ENCODE peak calls at places on chromosomes 7 and 10, in ten cellular contexts. One of them, this sample, is unnamed.

GRCh38 chr7:101860316-101861222 is 43.1 kb downstream of the CUX1 start:
- DNase-seq in AG09309: no peak
- DNase-seq in right lobe of liver: no peak
- DNase-seq in fibroblast of villous mesenchyme: no peak
- DNase-seq in AG04450: no peak
- DNase-seq in PC-3: no peak
- DNase-seq in hepatocyte: no peak
- DNase-seq in thyroid gland: no peak
- DNase-seq in lower lobe of right lung: no peak
- DNase-seq in left ventricle myocardium inferior: no peak
- DNase-seq in this sample: no peak

GRCh38 chr7:47844311-47844710 is 104.0 kb downstream of the PKD1L1 start:
- DNase-seq in AG09309: no peak
- DNase-seq in right lobe of liver: no peak
- DNase-seq in fibroblast of villous mesenchyme: no peak
- DNase-seq in AG04450: no peak
- DNase-seq in PC-3: peak
- DNase-seq in hepatocyte: no peak
- DNase-seq in thyroid gland: no peak
- DNase-seq in lower lobe of right lung: no peak
- DNase-seq in left ventricle myocardium inferior: no peak
- DNase-seq in this sample: no peak

GRCh38 chr10:105963450-105963849 is 1201.1 kb downstream of the SORCS1 start:
- DNase-seq in AG09309: no peak
- DNase-seq in right lobe of liver: no peak
- DNase-seq in fibroblast of villous mesenchyme: peak
- DNase-seq in AG04450: no peak
- DNase-seq in PC-3: no peak
- DNase-seq in hepatocyte: no peak
- DNase-seq in thyroid gland: no peak
- DNase-seq in lower lobe of right lung: no peak
- DNase-seq in left ventricle myocardium inferior: no peak
- DNase-seq in this sample: no peak

GRCh38 chr7:44460325-44460724 is 30.1 kb downstream of the NUDCD3 start:
- DNase-seq in AG09309: no peak
- DNase-seq in right lobe of liver: no peak
- DNase-seq in fibroblast of villous mesenchyme: no peak
- DNase-seq in AG04450: no peak
- DNase-seq in PC-3: no peak
- DNase-seq in hepatocyte: no peak
- DNase-seq in thyroid gland: no peak
- DNase-seq in lower lobe of right lung: no peak
- DNase-seq in left ventricle myocardium inferior: no peak
- DNase-seq in this sample: no peak

GRCh38 chr10:70903262-70903921 is 15.0 kb upstream of the PCBD1 start:
- DNase-seq in AG09309: no peak
- DNase-seq in right lobe of liver: peak
- DNase-seq in fibroblast of villous mesenchyme: peak
- DNase-seq in AG04450: peak
- DNase-seq in PC-3: peak
- DNase-seq in hepatocyte: peak
- DNase-seq in thyroid gland: peak
- DNase-seq in lower lobe of right lung: no peak
- DNase-seq in left ventricle myocardium inferior: peak
- DNase-seq in this sample: peak

GRCh38 chr10:5117021-5117420 is 22.8 kb downstream of the AKR1C3 start:
- DNase-seq in AG09309: no peak
- DNase-seq in right lobe of liver: no peak
- DNase-seq in fibroblast of villous mesenchyme: no peak
- DNase-seq in AG04450: no peak
- DNase-seq in PC-3: no peak
- DNase-seq in hepatocyte: no peak
- DNase-seq in thyroid gland: no peak
- DNase-seq in lower lobe of right lung: no peak
- DNase-seq in left ventricle myocardium inferior: no peak
- DNase-seq in this sample: no peak

GRCh38 chr10:3893102-3893473 is 108.1 kb upstream of the KLF6 start:
- DNase-seq in AG09309: no peak
- DNase-seq in right lobe of liver: no peak
- DNase-seq in fibroblast of villous mesenchyme: no peak
- DNase-seq in AG04450: no peak
- DNase-seq in PC-3: no peak
- DNase-seq in hepatocyte: no peak
- DNase-seq in thyroid gland: no peak
- DNase-seq in lower lobe of right lung: no peak
- DNase-seq in left ventricle myocardium inferior: no peak
- DNase-seq in this sample: no peak

GRCh38 chr10:3755440-3756359 is 29.3 kb downstream of the KLF6 start:
- DNase-seq in AG09309: no peak
- DNase-seq in right lobe of liver: peak
- DNase-seq in fibroblast of villous mesenchyme: peak
- DNase-seq in AG04450: no peak
- DNase-seq in PC-3: peak
- DNase-seq in hepatocyte: peak
- DNase-seq in thyroid gland: no peak
- DNase-seq in lower lobe of right lung: no peak
- DNase-seq in left ventricle myocardium inferior: no peak
- DNase-seq in this sample: no peak

GRCh38 chr7:21243265-21243664 is 184.6 kb upstream of the SP4 start:
- DNase-seq in AG09309: no peak
- DNase-seq in right lobe of liver: no peak
- DNase-seq in fibroblast of villous mesenchyme: no peak
- DNase-seq in AG04450: no peak
- DNase-seq in PC-3: no peak
- DNase-seq in hepatocyte: no peak
- DNase-seq in thyroid gland: no peak
- DNase-seq in lower lobe of right lung: no peak
- DNase-seq in left ventricle myocardium inferior: no peak
- DNase-seq in this sample: no peak

GRCh38 chr10:9656386-9656785 is 1361.3 kb upstream of the CELF2 start:
- DNase-seq in AG09309: no peak
- DNase-seq in right lobe of liver: no peak
- DNase-seq in fibroblast of villous mesenchyme: no peak
- DNase-seq in AG04450: no peak
- DNase-seq in PC-3: no peak
- DNase-seq in hepatocyte: no peak
- DNase-seq in thyroid gland: no peak
- DNase-seq in lower lobe of right lung: no peak
- DNase-seq in left ventricle myocardium inferior: no peak
- DNase-seq in this sample: no peak

GRCh38 chr10:73860050-73860491 is 14.3 kb downstream of the CAMK2G start:
- DNase-seq in AG09309: no peak
- DNase-seq in right lobe of liver: no peak
- DNase-seq in fibroblast of villous mesenchyme: no peak
- DNase-seq in AG04450: no peak
- DNase-seq in PC-3: no peak
- DNase-seq in hepatocyte: no peak
- DNase-seq in thyroid gland: no peak
- DNase-seq in lower lobe of right lung: no peak
- DNase-seq in left ventricle myocardium inferior: no peak
- DNase-seq in this sample: no peak

GRCh38 chr7:75732764-75733630 is 5.7 kb downstream of the HIP1 start:
- DNase-seq in AG09309: peak
- DNase-seq in right lobe of liver: no peak
- DNase-seq in fibroblast of villous mesenchyme: peak
- DNase-seq in AG04450: no peak
- DNase-seq in PC-3: peak
- DNase-seq in hepatocyte: peak
- DNase-seq in thyroid gland: no peak
- DNase-seq in lower lobe of right lung: no peak
- DNase-seq in left ventricle myocardium inferior: no peak
- DNase-seq in this sample: peak

GRCh38 chr7:137169282-137169698 is 174.2 kb downstream of the PTN start:
- DNase-seq in AG09309: peak
- DNase-seq in right lobe of liver: peak
- DNase-seq in fibroblast of villous mesenchyme: peak
- DNase-seq in AG04450: peak
- DNase-seq in PC-3: peak
- DNase-seq in hepatocyte: peak
- DNase-seq in thyroid gland: peak
- DNase-seq in lower lobe of right lung: no peak
- DNase-seq in left ventricle myocardium inferior: peak
- DNase-seq in this sample: peak

GRCh38 chr10:30897547-30897946 is 134.1 kb downstream of the ZNF438 start:
- DNase-seq in AG09309: no peak
- DNase-seq in right lobe of liver: no peak
- DNase-seq in fibroblast of villous mesenchyme: no peak
- DNase-seq in AG04450: no peak
- DNase-seq in PC-3: no peak
- DNase-seq in hepatocyte: no peak
- DNase-seq in thyroid gland: no peak
- DNase-seq in lower lobe of right lung: no peak
- DNase-seq in left ventricle myocardium inferior: no peak
- DNase-seq in this sample: no peak

GRCh38 chr7:157269341-157270059 is 67.3 kb upstream of the DNAJB6 start:
- DNase-seq in AG09309: no peak
- DNase-seq in right lobe of liver: no peak
- DNase-seq in fibroblast of villous mesenchyme: peak
- DNase-seq in AG04450: no peak
- DNase-seq in PC-3: no peak
- DNase-seq in hepatocyte: no peak
- DNase-seq in thyroid gland: no peak
- DNase-seq in lower lobe of right lung: no peak
- DNase-seq in left ventricle myocardium inferior: no peak
- DNase-seq in this sample: no peak

GRCh38 chr7:108497082-108497725 is 28.7 kb downstream of the PNPLA8 start:
- DNase-seq in AG09309: no peak
- DNase-seq in right lobe of liver: no peak
- DNase-seq in fibroblast of villous mesenchyme: peak
- DNase-seq in AG04450: peak
- DNase-seq in PC-3: peak
- DNase-seq in hepatocyte: peak
- DNase-seq in thyroid gland: peak
- DNase-seq in lower lobe of right lung: no peak
- DNase-seq in left ventricle myocardium inferior: no peak
- DNase-seq in this sample: peak

DNA sequence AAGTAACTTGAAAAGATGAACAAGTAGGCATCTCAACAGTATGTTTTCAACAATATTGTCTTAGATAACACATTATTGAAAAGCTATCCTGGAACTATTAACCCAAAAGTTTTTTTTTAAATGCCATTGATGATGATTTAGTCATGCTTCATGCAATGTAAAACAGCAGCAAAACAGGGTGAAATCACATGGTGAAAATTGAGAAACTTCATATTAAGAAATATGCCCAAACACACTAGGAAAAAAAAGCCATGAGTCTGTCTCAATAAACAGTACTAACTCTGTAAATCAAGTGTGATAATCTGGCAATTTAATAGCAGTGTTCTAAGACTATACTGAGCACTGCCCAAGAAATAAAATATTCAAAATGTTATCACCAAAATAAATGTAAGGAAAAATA is 613.2 kb downstream of the KCNMA1 start:
- DNase-seq in AG09309: no peak
- DNase-seq in right lobe of liver: no peak
- DNase-seq in fibroblast of villous mesenchyme: peak
- DNase-seq in AG04450: no peak
- DNase-seq in PC-3: no peak
- DNase-seq in hepatocyte: no peak
- DNase-seq in thyroid gland: no peak
- DNase-seq in lower lobe of right lung: no peak
- DNase-seq in left ventricle myocardium inferior: no peak
- DNase-seq in this sample: no peak
- TF ChIP-seq CTCF in AG09309: no peak
- TF ChIP-seq CTCF in right lobe of liver: no peak
- TF ChIP-seq CTCF in fibroblast of villous mesenchyme: no peak
- TF ChIP-seq CTCF in AG04450: no peak
- TF ChIP-seq CTCF in PC-3: no peak
- TF ChIP-seq CTCF in hepatocyte: no peak
- TF ChIP-seq CTCF in thyroid gland: no peak
- TF ChIP-seq CTCF in lower lobe of right lung: no peak
- TF ChIP-seq CTCF in left ventricle myocardium inferior: no peak
- TF ChIP-seq CTCF in this sample: no peak

GRCh38 chr7:26900283-26900682 is 35.9 kb upstream of the SKAP2 start:
- DNase-seq in AG09309: no peak
- DNase-seq in right lobe of liver: no peak
- DNase-seq in fibroblast of villous mesenchyme: no peak
- DNase-seq in AG04450: no peak
- DNase-seq in PC-3: no peak
- DNase-seq in hepatocyte: no peak
- DNase-seq in thyroid gland: no peak
- DNase-seq in lower lobe of right lung: no peak
- DNase-seq in left ventricle myocardium inferior: no peak
- DNase-seq in this sample: no peak

GRCh38 chr7:26898917-26899316 is 34.5 kb upstream of the SKAP2 start:
- DNase-seq in AG09309: peak
- DNase-seq in right lobe of liver: no peak
- DNase-seq in fibroblast of villous mesenchyme: no peak
- DNase-seq in AG04450: no peak
- DNase-seq in PC-3: no peak
- DNase-seq in hepatocyte: no peak
- DNase-seq in thyroid gland: no peak
- DNase-seq in lower lobe of right lung: no peak
- DNase-seq in left ventricle myocardium inferior: no peak
- DNase-seq in this sample: no peak

GRCh38 chr7:26897928-26898327 is 33.5 kb upstream of the SKAP2 start:
- DNase-seq in AG09309: no peak
- DNase-seq in right lobe of liver: no peak
- DNase-seq in fibroblast of villous mesenchyme: no peak
- DNase-seq in AG04450: no peak
- DNase-seq in PC-3: no peak
- DNase-seq in hepatocyte: no peak
- DNase-seq in thyroid gland: no peak
- DNase-seq in lower lobe of right lung: no peak
- DNase-seq in left ventricle myocardium inferior: no peak
- DNase-seq in this sample: no peak

GRCh38 chr7:26899519-26899918 is 35.1 kb upstream of the SKAP2 start:
- DNase-seq in AG09309: no peak
- DNase-seq in right lobe of liver: no peak
- DNase-seq in fibroblast of villous mesenchyme: no peak
- DNase-seq in AG04450: no peak
- DNase-seq in PC-3: no peak
- DNase-seq in hepatocyte: no peak
- DNase-seq in thyroid gland: no peak
- DNase-seq in lower lobe of right lung: no peak
- DNase-seq in left ventricle myocardium inferior: no peak
- DNase-seq in this sample: no peak
- H3K4me3 ChIP-seq in AG09309: no peak
- H3K4me3 ChIP-seq in right lobe of liver: no peak
- H3K4me3 ChIP-seq in fibroblast of villous mesenchyme: no peak
- H3K4me3 ChIP-seq in AG04450: no peak
- H3K4me3 ChIP-seq in PC-3: no peak
- H3K4me3 ChIP-seq in hepatocyte: no peak
- H3K4me3 ChIP-seq in thyroid gland: no peak
- H3K4me3 ChIP-seq in lower lobe of right lung: no peak
- H3K4me3 ChIP-seq in left ventricle myocardium inferior: no peak
- H3K4me3 ChIP-seq in this sample: no peak

GRCh38 chr7:142485617-142486226 is 227.9 kb upstream of the PRSS58 start:
- DNase-seq in AG09309: no peak
- DNase-seq in right lobe of liver: no peak
- DNase-seq in fibroblast of villous mesenchyme: no peak
- DNase-seq in AG04450: no peak
- DNase-seq in PC-3: no peak
- DNase-seq in hepatocyte: no peak
- DNase-seq in thyroid gland: no peak
- DNase-seq in lower lobe of right lung: no peak
- DNase-seq in left ventricle myocardium inferior: no peak
- DNase-seq in this sample: no peak
- TF ChIP-seq CTCF in AG09309: peak
- TF ChIP-seq CTCF in right lobe of liver: no peak
- TF ChIP-seq CTCF in fibroblast of villous mesenchyme: peak
- TF ChIP-seq CTCF in AG04450: peak
- TF ChIP-seq CTCF in PC-3: peak
- TF ChIP-seq CTCF in hepatocyte: peak
- TF ChIP-seq CTCF in thyroid gland: no peak
- TF ChIP-seq CTCF in lower lobe of right lung: peak
- TF ChIP-seq CTCF in left ventricle myocardium inferior: peak
- TF ChIP-seq CTCF in this sample: peak

GRCh38 chr10:101236376-101237079 is 7.3 kb upstream of the LBX1 start:
- DNase-seq in AG09309: no peak
- DNase-seq in right lobe of liver: no peak
- DNase-seq in fibroblast of villous mesenchyme: no peak
- DNase-seq in AG04450: no peak
- DNase-seq in PC-3: no peak
- DNase-seq in hepatocyte: no peak
- DNase-seq in thyroid gland: no peak
- DNase-seq in lower lobe of right lung: no peak
- DNase-seq in left ventricle myocardium inferior: no peak
- DNase-seq in this sample: no peak
- H3K4me3 ChIP-seq in AG09309: no peak
- H3K4me3 ChIP-seq in right lobe of liver: no peak
- H3K4me3 ChIP-seq in fibroblast of villous mesenchyme: no peak
- H3K4me3 ChIP-seq in AG04450: peak
- H3K4me3 ChIP-seq in PC-3: no peak
- H3K4me3 ChIP-seq in hepatocyte: no peak
- H3K4me3 ChIP-seq in thyroid gland: no peak
- H3K4me3 ChIP-seq in lower lobe of right lung: no peak
- H3K4me3 ChIP-seq in left ventricle myocardium inferior: peak
- H3K4me3 ChIP-seq in this sample: no peak